ENCODE peak calls at places on chromosome 1, in five cellular contexts. H is stomach, P is astrocyte of the cerebellum, X is left cardiac atrium, Z is GM04504. I is an unnamed sample.

GRCh38 chr1:53686371-53687267 is 52.3 kb downstream of the GLIS1 start:
- DNase-seq in H (no peak), P (no peak), X (no peak), Z (no peak), I (no peak)

GRCh38 chr1:155608888-155609225 is 1.2 kb upstream of the MSTO1 start:
- DNase-seq in H (no peak), P (no peak), X (no peak), Z (no peak), I (no peak)

GRCh38 chr1:232876506-232877360 is 71.5 kb downstream of the MAP10 start:
- DNase-seq in H (no peak), P (no peak), X (no peak), Z (no peak), I (no peak)

GRCh38 chr1:219179293-219179692 is 5.6 kb downstream of the LYPLAL1 start:
- DNase-seq in H (no peak), P (no peak), X (no peak), Z (no peak), I (no peak)

GRCh38 chr1:166952002-166952746 is 23.2 kb downstream of the ILDR2 start:
- DNase-seq in H (no peak), P (peak; percentile 92), X (peak; percentile 22), Z (no peak), I (no peak)

GRCh38 chr1:31354266-31354665 is 18.6 kb downstream of the FABP3 start:
- DNase-seq in H (no peak), P (no peak), X (no peak), Z (no peak), I (no peak)

GRCh38 chr1:10401281-10401680 is 2.4 kb downstream of the PGD start:
- DNase-seq in H (no peak), P (no peak), X (no peak), Z (no peak), I (no peak)

GRCh38 chr1:119093721-119094120 is 46.7 kb downstream of the WARS2 start:
- DNase-seq in H (no peak), P (no peak), X (no peak), Z (no peak), I (no peak)

GRCh38 chr1:93766451-93766850 is 84.8 kb upstream of the BCAR3 start:
- DNase-seq in H (no peak), P (no peak), X (no peak), Z (no peak), I (no peak)

GRCh38 chr1:242673652-242674051 is 149.2 kb upstream of the PLD5 start:
- DNase-seq in H (no peak), P (no peak), X (no peak), Z (no peak), I (no peak)

GRCh38 chr1:48246727-48247126 is 24.2 kb downstream of the SLC5A9 start:
- DNase-seq in H (peak; percentile 91), P (no peak), X (peak; percentile 50), Z (no peak), I (no peak)

GRCh38 chr1:162136760-162137537 is 67.5 kb downstream of the NOS1AP start:
- DNase-seq in H (no peak), P (peak; percentile 36), X (no peak), Z (peak; percentile 26), I (no peak)